ENCODE peak calls at places on chromosomes 2 and 18, in seven cellular contexts. Z is CD4-positive, alpha-beta T cell; F is nucleus accumbens; C is AML-193; X is skeletal muscle cell; H is foreskin fibroblast; I is caudate nucleus. O is an unnamed sample.

GRCh38 chr2:234268314-234268713 is 217.8 kb downstream of the SPP2 start:
- DNase-seq in X (no peak), C (no peak), Z (no peak), H (no peak), I (no peak), F (no peak), O (no peak)

GRCh38 chr18:37487400-37487831 is 78.2 kb downstream of the CELF4 start:
- DNase-seq in C (no peak), X (no peak), F (no peak), H (no peak), Z (no peak), I (no peak), O (no peak)

GRCh38 chr2:236008006-236008405 is 160.2 kb downstream of the GBX2 start:
- DNase-seq in X (no peak), F (no peak), I (no peak), H (no peak), Z (no peak), C (no peak), O (no peak)

GRCh38 chr2:50086450-50086849 is 932.1 kb upstream of the FSHR start:
- DNase-seq in I (no peak), Z (no peak), C (no peak), F (no peak), H (no peak), X (no peak), O (no peak)

GRCh38 chr2:187964742-187965141 is 326.9 kb upstream of the GULP1 start:
- DNase-seq in H (peak), X (peak), Z (no peak), I (no peak), C (no peak), F (no peak), O (no peak)

GRCh38 chr18:55778731-55779460 is 190.9 kb upstream of the TCF4 start:
- DNase-seq in C (peak), X (no peak), F (no peak), Z (no peak), H (no peak), I (no peak), O (no peak)

GRCh38 chr2:162091325-162092007 is 17.5 kb upstream of the DPP4 start:
- DNase-seq in I (no peak), X (no peak), H (peak), Z (peak), F (no peak), C (no peak), O (no peak)

GRCh38 chr2:147031897-147032296 is 812.9 kb upstream of the ACVR2A start:
- DNase-seq in C (no peak), F (no peak), I (no peak), H (no peak), X (no peak), Z (no peak), O (no peak)

GRCh38 chr2:155727097-155727906 is 605.2 kb downstream of the NR4A2 start:
- DNase-seq in C (no peak), H (no peak), Z (no peak), F (no peak), I (no peak), X (no peak), O (no peak)

GRCh38 chr2:176325732-176326131 is 56.5 kb downstream of the MTX2 start:
- DNase-seq in I (no peak), X (no peak), C (no peak), H (no peak), Z (no peak), F (no peak), O (no peak)

GRCh38 chr2:70686577-70687460 is 81.2 kb downstream of the ADD2 start:
- DNase-seq in H (peak), I (no peak), C (peak), Z (no peak), X (no peak), F (no peak), O (peak)

GRCh38 chr2:85796549-85797262 is 42.9 kb downstream of the ATOH8 start:
- DNase-seq in X (no peak), F (peak), C (no peak), H (no peak), I (peak), Z (no peak), O (no peak)

GRCh38 chr18:62389761-62390481 is 64.8 kb downstream of the TNFRSF11A start:
- DNase-seq in I (no peak), X (no peak), F (no peak), Z (no peak), H (no peak), C (no peak), O (no peak)

GRCh38 chr2:36618381-36618780 is 20.4 kb upstream of the FEZ2 start:
- DNase-seq in F (peak), H (peak), Z (no peak), X (peak), C (peak), I (no peak), O (no peak)

GRCh38 chr2:128348505-128349065 is 29.9 kb upstream of the HS6ST1 start:
- DNase-seq in C (no peak), I (no peak), H (no peak), Z (no peak), X (no peak), F (no peak), O (no peak)

O was measured in AG09309.